ENCODE peak calls at places on chromosome 14, in eight cellular contexts. D, Y, C, E, G, B, W and T are unnamed samples.

GRCh38 chr14:75279739-75280447 is 1.3 kb downstream of the FOS start:
- DNase-seq in D (peak), Y (no peak), C (no peak), E (no peak), G (no peak), B (peak), W (peak), T (no peak)

GRCh38 chr14:35403085-35403396 is 1.5 kb downstream of the NFKBIA start:
- DNase-seq in D (peak), Y (no peak), C (no peak), E (peak), G (no peak), B (no peak), W (peak), T (peak)

GRCh38 chr14:22797017-22797917 is 18.0 kb downstream of the SLC7A7 start:
- DNase-seq in D (no peak), Y (no peak), C (no peak), E (no peak), G (no peak), B (no peak), W (no peak), T (no peak)

GRCh38 chr14:87081004-87081403 is 912.0 kb downstream of the GALC start:
- DNase-seq in D (no peak), Y (no peak), C (no peak), E (no peak), G (no peak), B (no peak), W (no peak), T (no peak)

GRCh38 chr14:22505751-22506710 is 83.0 kb downstream of the DAD1 start:
- DNase-seq in D (no peak), Y (no peak), C (no peak), E (no peak), G (no peak), B (no peak), W (no peak), T (no peak)

GRCh38 chr14:74908861-74909341 is 14.2 kb downstream of the RPS6KL1 start:
- DNase-seq in D (peak), Y (no peak), C (no peak), E (no peak), G (no peak), B (no peak), W (no peak), T (no peak)

GRCh38 chr14:89672636-89673279 is 255.7 kb upstream of the FOXN3 start:
- DNase-seq in D (no peak), Y (no peak), C (no peak), E (no peak), G (no peak), B (no peak), W (no peak), T (no peak)

GRCh38 chr14:73712071-73712506 is 2.1 kb downstream of the PNMA1 start:
- DNase-seq in D (no peak), Y (peak), C (no peak), E (no peak), G (no peak), B (no peak), W (peak), T (no peak)

GRCh38 chr14:61103541-61104339 is 122.7 kb downstream of the SLC38A6 start:
- DNase-seq in D (peak), Y (no peak), C (no peak), E (peak), G (no peak), B (no peak), W (no peak), T (no peak)

GRCh38 chr14:51439896-51440295 is 199.8 kb downstream of the TMX1 start:
- DNase-seq in D (no peak), Y (no peak), C (no peak), E (no peak), G (no peak), B (no peak), W (no peak), T (no peak)

GRCh38 chr14:62796431-62796830 is 248.8 kb downstream of the KCNH5 start:
- DNase-seq in D (no peak), Y (no peak), C (no peak), E (no peak), G (no peak), B (no peak), W (no peak), T (no peak)

GRCh38 chr14:77323571-77323970 is 2.7 kb downstream of the GSTZ1 start:
- DNase-seq in D (no peak), Y (no peak), C (no peak), E (no peak), G (no peak), B (no peak), W (no peak), T (no peak)

GRCh38 chr14:104184506-104184905 is 46.1 kb downstream of the KIF26A start:
- DNase-seq in D (no peak), Y (no peak), C (no peak), E (no peak), G (no peak), B (no peak), W (no peak), T (no peak)